ENCODE peak calls at places on chromosomes 12 and 14, in nine cellular contexts. One of them, this sample, is unnamed.
A peak's percentile ranks its signal among the peaks of the same experiment; 100 is the strongest.

GRCh38 chr14:99575043-99576023 is 28.7 kb downstream of the CCDC85C start:
- DNase-seq in stimulated activated CD8-positive, alpha-beta memory T cell treated with anti-CD3 and anti-CD28 coated beads, Interleukin-7, amount 100 ng/mL, for 1 hour: no peak
- DNase-seq in activated CD8-positive, alpha-beta memory T cell treated with anti-CD3 and anti-CD28 coated beads for 4 hours: no peak
- DNase-seq in T-cell: no peak
- DNase-seq in AG08395: no peak
- DNase-seq in activated CD4-positive, alpha-beta T cell treated with anti-CD3 and anti-CD28 coated beads, Interleukin-2, amount 50 U/mL, for 1 hour: no peak
- DNase-seq in astrocyte: peak; percentile 42
- DNase-seq in left cardiac atrium: no peak
- DNase-seq in upper lobe of right lung: peak; percentile 91
- DNase-seq in this sample: no peak

GRCh38 chr12:129294868-129295267 is 441.6 kb downstream of the GLT1D1 start:
- DNase-seq in stimulated activated CD8-positive, alpha-beta memory T cell treated with anti-CD3 and anti-CD28 coated beads, Interleukin-7, amount 100 ng/mL, for 1 hour: no peak
- DNase-seq in activated CD8-positive, alpha-beta memory T cell treated with anti-CD3 and anti-CD28 coated beads for 4 hours: no peak
- DNase-seq in T-cell: no peak
- DNase-seq in AG08395: no peak
- DNase-seq in activated CD4-positive, alpha-beta T cell treated with anti-CD3 and anti-CD28 coated beads, Interleukin-2, amount 50 U/mL, for 1 hour: no peak
- DNase-seq in astrocyte: no peak
- DNase-seq in left cardiac atrium: no peak
- DNase-seq in upper lobe of right lung: no peak
- DNase-seq in this sample: no peak

GRCh38 chr12:92530706-92531105 is 172.1 kb upstream of the PLEKHG7 start:
- DNase-seq in stimulated activated CD8-positive, alpha-beta memory T cell treated with anti-CD3 and anti-CD28 coated beads, Interleukin-7, amount 100 ng/mL, for 1 hour: no peak
- DNase-seq in activated CD8-positive, alpha-beta memory T cell treated with anti-CD3 and anti-CD28 coated beads for 4 hours: no peak
- DNase-seq in T-cell: no peak
- DNase-seq in AG08395: no peak
- DNase-seq in activated CD4-positive, alpha-beta T cell treated with anti-CD3 and anti-CD28 coated beads, Interleukin-2, amount 50 U/mL, for 1 hour: no peak
- DNase-seq in astrocyte: no peak
- DNase-seq in left cardiac atrium: no peak
- DNase-seq in upper lobe of right lung: no peak
- DNase-seq in this sample: no peak

GRCh38 chr12:106171117-106171750 is 32.5 kb upstream of the NUAK1 start:
- DNase-seq in stimulated activated CD8-positive, alpha-beta memory T cell treated with anti-CD3 and anti-CD28 coated beads, Interleukin-7, amount 100 ng/mL, for 1 hour: no peak
- DNase-seq in activated CD8-positive, alpha-beta memory T cell treated with anti-CD3 and anti-CD28 coated beads for 4 hours: no peak
- DNase-seq in T-cell: no peak
- DNase-seq in AG08395: no peak
- DNase-seq in activated CD4-positive, alpha-beta T cell treated with anti-CD3 and anti-CD28 coated beads, Interleukin-2, amount 50 U/mL, for 1 hour: no peak
- DNase-seq in astrocyte: no peak
- DNase-seq in left cardiac atrium: no peak
- DNase-seq in upper lobe of right lung: no peak
- DNase-seq in this sample: no peak

GRCh38 chr14:58299665-58300202 is 1.4 kb downstream of the ARID4A start:
- DNase-seq in stimulated activated CD8-positive, alpha-beta memory T cell treated with anti-CD3 and anti-CD28 coated beads, Interleukin-7, amount 100 ng/mL, for 1 hour: no peak
- DNase-seq in activated CD8-positive, alpha-beta memory T cell treated with anti-CD3 and anti-CD28 coated beads for 4 hours: no peak
- DNase-seq in T-cell: no peak
- DNase-seq in AG08395: no peak
- DNase-seq in activated CD4-positive, alpha-beta T cell treated with anti-CD3 and anti-CD28 coated beads, Interleukin-2, amount 50 U/mL, for 1 hour: no peak
- DNase-seq in astrocyte: no peak
- DNase-seq in left cardiac atrium: no peak
- DNase-seq in upper lobe of right lung: no peak
- DNase-seq in this sample: no peak

GRCh38 chr12:23472329-23472971 is 477.0 kb downstream of the SOX5 start:
- DNase-seq in stimulated activated CD8-positive, alpha-beta memory T cell treated with anti-CD3 and anti-CD28 coated beads, Interleukin-7, amount 100 ng/mL, for 1 hour: no peak
- DNase-seq in activated CD8-positive, alpha-beta memory T cell treated with anti-CD3 and anti-CD28 coated beads for 4 hours: no peak
- DNase-seq in T-cell: no peak
- DNase-seq in AG08395: no peak
- DNase-seq in activated CD4-positive, alpha-beta T cell treated with anti-CD3 and anti-CD28 coated beads, Interleukin-2, amount 50 U/mL, for 1 hour: no peak
- DNase-seq in astrocyte: no peak
- DNase-seq in left cardiac atrium: no peak
- DNase-seq in upper lobe of right lung: peak; percentile 75
- DNase-seq in this sample: no peak

GRCh38 chr12:1870998-1871917 is 47.2 kb downstream of the CACNA2D4 start:
- DNase-seq in stimulated activated CD8-positive, alpha-beta memory T cell treated with anti-CD3 and anti-CD28 coated beads, Interleukin-7, amount 100 ng/mL, for 1 hour: no peak
- DNase-seq in activated CD8-positive, alpha-beta memory T cell treated with anti-CD3 and anti-CD28 coated beads for 4 hours: no peak
- DNase-seq in T-cell: no peak
- DNase-seq in AG08395: no peak
- DNase-seq in activated CD4-positive, alpha-beta T cell treated with anti-CD3 and anti-CD28 coated beads, Interleukin-2, amount 50 U/mL, for 1 hour: no peak
- DNase-seq in astrocyte: no peak
- DNase-seq in left cardiac atrium: no peak
- DNase-seq in upper lobe of right lung: no peak
- DNase-seq in this sample: no peak

GRCh38 chr12:5441497-5442236 is 9.8 kb downstream of the NTF3 start:
- DNase-seq in stimulated activated CD8-positive, alpha-beta memory T cell treated with anti-CD3 and anti-CD28 coated beads, Interleukin-7, amount 100 ng/mL, for 1 hour: no peak
- DNase-seq in activated CD8-positive, alpha-beta memory T cell treated with anti-CD3 and anti-CD28 coated beads for 4 hours: no peak
- DNase-seq in T-cell: no peak
- DNase-seq in AG08395: peak; percentile 78
- DNase-seq in activated CD4-positive, alpha-beta T cell treated with anti-CD3 and anti-CD28 coated beads, Interleukin-2, amount 50 U/mL, for 1 hour: no peak
- DNase-seq in astrocyte: peak; percentile 81
- DNase-seq in left cardiac atrium: no peak
- DNase-seq in upper lobe of right lung: no peak
- DNase-seq in this sample: no peak

GRCh38 chr14:97976861-97977260 is 1179.7 kb downstream of the VRK1 start:
- DNase-seq in stimulated activated CD8-positive, alpha-beta memory T cell treated with anti-CD3 and anti-CD28 coated beads, Interleukin-7, amount 100 ng/mL, for 1 hour: no peak
- DNase-seq in activated CD8-positive, alpha-beta memory T cell treated with anti-CD3 and anti-CD28 coated beads for 4 hours: no peak
- DNase-seq in T-cell: no peak
- DNase-seq in AG08395: no peak
- DNase-seq in activated CD4-positive, alpha-beta T cell treated with anti-CD3 and anti-CD28 coated beads, Interleukin-2, amount 50 U/mL, for 1 hour: no peak
- DNase-seq in astrocyte: no peak
- DNase-seq in left cardiac atrium: peak; percentile 29
- DNase-seq in upper lobe of right lung: no peak
- DNase-seq in this sample: no peak

GRCh38 chr14:42994001-42994736 is 1387.5 kb downstream of the LRFN5 start:
- DNase-seq in stimulated activated CD8-positive, alpha-beta memory T cell treated with anti-CD3 and anti-CD28 coated beads, Interleukin-7, amount 100 ng/mL, for 1 hour: no peak
- DNase-seq in activated CD8-positive, alpha-beta memory T cell treated with anti-CD3 and anti-CD28 coated beads for 4 hours: no peak
- DNase-seq in T-cell: no peak
- DNase-seq in AG08395: no peak
- DNase-seq in activated CD4-positive, alpha-beta T cell treated with anti-CD3 and anti-CD28 coated beads, Interleukin-2, amount 50 U/mL, for 1 hour: no peak
- DNase-seq in astrocyte: peak; percentile 80
- DNase-seq in left cardiac atrium: no peak
- DNase-seq in upper lobe of right lung: no peak
- DNase-seq in this sample: no peak

GRCh38 chr14:55514819-55515470 is 65.1 kb upstream of the KTN1 start:
- DNase-seq in stimulated activated CD8-positive, alpha-beta memory T cell treated with anti-CD3 and anti-CD28 coated beads, Interleukin-7, amount 100 ng/mL, for 1 hour: no peak
- DNase-seq in activated CD8-positive, alpha-beta memory T cell treated with anti-CD3 and anti-CD28 coated beads for 4 hours: no peak
- DNase-seq in T-cell: no peak
- DNase-seq in AG08395: peak; percentile 39
- DNase-seq in activated CD4-positive, alpha-beta T cell treated with anti-CD3 and anti-CD28 coated beads, Interleukin-2, amount 50 U/mL, for 1 hour: no peak
- DNase-seq in astrocyte: peak; percentile 84
- DNase-seq in left cardiac atrium: peak; percentile 22
- DNase-seq in upper lobe of right lung: no peak
- DNase-seq in this sample: no peak

GRCh38 chr12:48618541-48618940 is 48.7 kb upstream of the LALBA start:
- DNase-seq in stimulated activated CD8-positive, alpha-beta memory T cell treated with anti-CD3 and anti-CD28 coated beads, Interleukin-7, amount 100 ng/mL, for 1 hour: peak; percentile 40
- DNase-seq in activated CD8-positive, alpha-beta memory T cell treated with anti-CD3 and anti-CD28 coated beads for 4 hours: peak; percentile 38
- DNase-seq in T-cell: peak; percentile 72
- DNase-seq in AG08395: peak; percentile 78
- DNase-seq in activated CD4-positive, alpha-beta T cell treated with anti-CD3 and anti-CD28 coated beads, Interleukin-2, amount 50 U/mL, for 1 hour: peak; percentile 71
- DNase-seq in astrocyte: peak; percentile 45
- DNase-seq in left cardiac atrium: peak; percentile 64
- DNase-seq in upper lobe of right lung: no peak
- DNase-seq in this sample: peak; percentile 77

GRCh38 chr12:127241056-127241830 is 1025.7 kb upstream of the TMEM132C start:
- DNase-seq in stimulated activated CD8-positive, alpha-beta memory T cell treated with anti-CD3 and anti-CD28 coated beads, Interleukin-7, amount 100 ng/mL, for 1 hour: no peak
- DNase-seq in activated CD8-positive, alpha-beta memory T cell treated with anti-CD3 and anti-CD28 coated beads for 4 hours: no peak
- DNase-seq in T-cell: no peak
- DNase-seq in AG08395: no peak
- DNase-seq in activated CD4-positive, alpha-beta T cell treated with anti-CD3 and anti-CD28 coated beads, Interleukin-2, amount 50 U/mL, for 1 hour: no peak
- DNase-seq in astrocyte: peak; percentile 87
- DNase-seq in left cardiac atrium: no peak
- DNase-seq in upper lobe of right lung: no peak
- DNase-seq in this sample: no peak

GRCh38 chr14:38412654-38413053 is 156.8 kb upstream of the CLEC14A start:
- DNase-seq in stimulated activated CD8-positive, alpha-beta memory T cell treated with anti-CD3 and anti-CD28 coated beads, Interleukin-7, amount 100 ng/mL, for 1 hour: no peak
- DNase-seq in activated CD8-positive, alpha-beta memory T cell treated with anti-CD3 and anti-CD28 coated beads for 4 hours: no peak
- DNase-seq in T-cell: no peak
- DNase-seq in AG08395: no peak
- DNase-seq in activated CD4-positive, alpha-beta T cell treated with anti-CD3 and anti-CD28 coated beads, Interleukin-2, amount 50 U/mL, for 1 hour: no peak
- DNase-seq in astrocyte: no peak
- DNase-seq in left cardiac atrium: no peak
- DNase-seq in upper lobe of right lung: no peak
- DNase-seq in this sample: no peak

GRCh38 chr12:122021193-122021821 is 377 bp upstream of the BCL7A start:
- DNase-seq in stimulated activated CD8-positive, alpha-beta memory T cell treated with anti-CD3 and anti-CD28 coated beads, Interleukin-7, amount 100 ng/mL, for 1 hour: no peak
- DNase-seq in activated CD8-positive, alpha-beta memory T cell treated with anti-CD3 and anti-CD28 coated beads for 4 hours: no peak
- DNase-seq in T-cell: no peak
- DNase-seq in AG08395: peak; percentile 28
- DNase-seq in activated CD4-positive, alpha-beta T cell treated with anti-CD3 and anti-CD28 coated beads, Interleukin-2, amount 50 U/mL, for 1 hour: no peak
- DNase-seq in astrocyte: no peak
- DNase-seq in left cardiac atrium: peak; percentile 35
- DNase-seq in upper lobe of right lung: peak; percentile 71
- DNase-seq in this sample: no peak

GRCh38 chr12:109871678-109872314 is 8.5 kb downstream of the GLTP start:
- DNase-seq in stimulated activated CD8-positive, alpha-beta memory T cell treated with anti-CD3 and anti-CD28 coated beads, Interleukin-7, amount 100 ng/mL, for 1 hour: no peak
- DNase-seq in activated CD8-positive, alpha-beta memory T cell treated with anti-CD3 and anti-CD28 coated beads for 4 hours: no peak
- DNase-seq in T-cell: no peak
- DNase-seq in AG08395: no peak
- DNase-seq in activated CD4-positive, alpha-beta T cell treated with anti-CD3 and anti-CD28 coated beads, Interleukin-2, amount 50 U/mL, for 1 hour: no peak
- DNase-seq in astrocyte: no peak
- DNase-seq in left cardiac atrium: no peak
- DNase-seq in upper lobe of right lung: no peak
- DNase-seq in this sample: no peak

GRCh38 chr14:34356267-34356660 is 105.8 kb downstream of the SPTSSA start:
- DNase-seq in stimulated activated CD8-positive, alpha-beta memory T cell treated with anti-CD3 and anti-CD28 coated beads, Interleukin-7, amount 100 ng/mL, for 1 hour: no peak
- DNase-seq in activated CD8-positive, alpha-beta memory T cell treated with anti-CD3 and anti-CD28 coated beads for 4 hours: no peak
- DNase-seq in T-cell: no peak
- DNase-seq in AG08395: no peak
- DNase-seq in activated CD4-positive, alpha-beta T cell treated with anti-CD3 and anti-CD28 coated beads, Interleukin-2, amount 50 U/mL, for 1 hour: no peak
- DNase-seq in astrocyte: no peak
- DNase-seq in left cardiac atrium: peak; percentile 25
- DNase-seq in upper lobe of right lung: no peak
- DNase-seq in this sample: no peak

GRCh38 chr12:121784460-121784859 is 9.0 kb downstream of the RHOF start:
- DNase-seq in stimulated activated CD8-positive, alpha-beta memory T cell treated with anti-CD3 and anti-CD28 coated beads, Interleukin-7, amount 100 ng/mL, for 1 hour: no peak
- DNase-seq in activated CD8-positive, alpha-beta memory T cell treated with anti-CD3 and anti-CD28 coated beads for 4 hours: no peak
- DNase-seq in T-cell: no peak
- DNase-seq in AG08395: peak; percentile 88
- DNase-seq in activated CD4-positive, alpha-beta T cell treated with anti-CD3 and anti-CD28 coated beads, Interleukin-2, amount 50 U/mL, for 1 hour: no peak
- DNase-seq in astrocyte: peak; percentile 92
- DNase-seq in left cardiac atrium: no peak
- DNase-seq in upper lobe of right lung: no peak
- DNase-seq in this sample: no peak

GRCh38 chr12:51270847-51271518 is 768 bp upstream of the SMAGP start:
- DNase-seq in stimulated activated CD8-positive, alpha-beta memory T cell treated with anti-CD3 and anti-CD28 coated beads, Interleukin-7, amount 100 ng/mL, for 1 hour: no peak
- DNase-seq in activated CD8-positive, alpha-beta memory T cell treated with anti-CD3 and anti-CD28 coated beads for 4 hours: no peak
- DNase-seq in T-cell: no peak
- DNase-seq in AG08395: peak; percentile 79
- DNase-seq in activated CD4-positive, alpha-beta T cell treated with anti-CD3 and anti-CD28 coated beads, Interleukin-2, amount 50 U/mL, for 1 hour: no peak
- DNase-seq in astrocyte: peak; percentile 87
- DNase-seq in left cardiac atrium: no peak
- DNase-seq in upper lobe of right lung: no peak
- DNase-seq in this sample: no peak

GRCh38 chr12:3083241-3083921 is 6.2 kb downstream of the TSPAN9 start:
- DNase-seq in stimulated activated CD8-positive, alpha-beta memory T cell treated with anti-CD3 and anti-CD28 coated beads, Interleukin-7, amount 100 ng/mL, for 1 hour: no peak
- DNase-seq in activated CD8-positive, alpha-beta memory T cell treated with anti-CD3 and anti-CD28 coated beads for 4 hours: no peak
- DNase-seq in T-cell: no peak
- DNase-seq in AG08395: no peak
- DNase-seq in activated CD4-positive, alpha-beta T cell treated with anti-CD3 and anti-CD28 coated beads, Interleukin-2, amount 50 U/mL, for 1 hour: no peak
- DNase-seq in astrocyte: no peak
- DNase-seq in left cardiac atrium: no peak
- DNase-seq in upper lobe of right lung: no peak
- DNase-seq in this sample: no peak

GRCh38 chr12:51823875-51824565 is 24.5 kb downstream of the FIGNL2 start:
- DNase-seq in stimulated activated CD8-positive, alpha-beta memory T cell treated with anti-CD3 and anti-CD28 coated beads, Interleukin-7, amount 100 ng/mL, for 1 hour: no peak
- DNase-seq in activated CD8-positive, alpha-beta memory T cell treated with anti-CD3 and anti-CD28 coated beads for 4 hours: no peak
- DNase-seq in T-cell: no peak
- DNase-seq in AG08395: peak; percentile 64
- DNase-seq in activated CD4-positive, alpha-beta T cell treated with anti-CD3 and anti-CD28 coated beads, Interleukin-2, amount 50 U/mL, for 1 hour: peak; percentile 16
- DNase-seq in astrocyte: peak; percentile 45
- DNase-seq in left cardiac atrium: no peak
- DNase-seq in upper lobe of right lung: no peak
- DNase-seq in this sample: peak; percentile 22

GRCh38 chr14:73762375-73762822 is 48.2 kb upstream of the PNMA1 start:
- DNase-seq in stimulated activated CD8-positive, alpha-beta memory T cell treated with anti-CD3 and anti-CD28 coated beads, Interleukin-7, amount 100 ng/mL, for 1 hour: no peak
- DNase-seq in activated CD8-positive, alpha-beta memory T cell treated with anti-CD3 and anti-CD28 coated beads for 4 hours: no peak
- DNase-seq in T-cell: no peak
- DNase-seq in AG08395: no peak
- DNase-seq in activated CD4-positive, alpha-beta T cell treated with anti-CD3 and anti-CD28 coated beads, Interleukin-2, amount 50 U/mL, for 1 hour: no peak
- DNase-seq in astrocyte: no peak
- DNase-seq in left cardiac atrium: no peak
- DNase-seq in upper lobe of right lung: no peak
- DNase-seq in this sample: no peak

GRCh38 chr12:70360218-70360617 is 5.9 kb upstream of the KCNMB4 start:
- DNase-seq in stimulated activated CD8-positive, alpha-beta memory T cell treated with anti-CD3 and anti-CD28 coated beads, Interleukin-7, amount 100 ng/mL, for 1 hour: no peak
- DNase-seq in activated CD8-positive, alpha-beta memory T cell treated with anti-CD3 and anti-CD28 coated beads for 4 hours: no peak
- DNase-seq in T-cell: no peak
- DNase-seq in AG08395: no peak
- DNase-seq in activated CD4-positive, alpha-beta T cell treated with anti-CD3 and anti-CD28 coated beads, Interleukin-2, amount 50 U/mL, for 1 hour: no peak
- DNase-seq in astrocyte: no peak
- DNase-seq in left cardiac atrium: no peak
- DNase-seq in upper lobe of right lung: no peak
- DNase-seq in this sample: no peak

GRCh38 chr14:28751467-28752058 is 15.0 kb upstream of the FOXG1 start:
- DNase-seq in stimulated activated CD8-positive, alpha-beta memory T cell treated with anti-CD3 and anti-CD28 coated beads, Interleukin-7, amount 100 ng/mL, for 1 hour: no peak
- DNase-seq in activated CD8-positive, alpha-beta memory T cell treated with anti-CD3 and anti-CD28 coated beads for 4 hours: no peak
- DNase-seq in T-cell: no peak
- DNase-seq in AG08395: peak; percentile 52
- DNase-seq in activated CD4-positive, alpha-beta T cell treated with anti-CD3 and anti-CD28 coated beads, Interleukin-2, amount 50 U/mL, for 1 hour: no peak
- DNase-seq in astrocyte: peak; percentile 39
- DNase-seq in left cardiac atrium: no peak
- DNase-seq in upper lobe of right lung: no peak
- DNase-seq in this sample: no peak